ENCODE peak calls at places on chromosomes 12 and 14, in six cellular contexts. H, N, C, A, G and T are unnamed samples.

GRCh38 chr12:89662623-89663022 is 46.0 kb downstream of the ATP2B1 start:
- ATAC-seq in H (no peak), N (peak; percentile 84), C (no peak), A (no peak), G (no peak), T (no peak)

GRCh38 chr12:107493135-107493494 is 192.5 kb upstream of the PWP1 start:
- ATAC-seq in H (peak; percentile 29), N (no peak), C (no peak), A (no peak), G (peak; percentile 30), T (peak; percentile 42)

GRCh38 chr14:89065879-89066278 is 241.4 kb downstream of the TTC8 start:
- ATAC-seq in H (no peak), N (no peak), C (no peak), A (no peak), G (no peak), T (no peak)

GRCh38 chr12:109773384-109774011 is 59.7 kb downstream of the TRPV4 start:
- ATAC-seq in H (no peak), N (peak; percentile 68), C (peak; percentile 80), A (no peak), G (no peak), T (no peak)

GRCh38 chr12:3662516-3662915 is 90.4 kb downstream of the CRACR2A start:
- ATAC-seq in H (no peak), N (no peak), C (no peak), A (no peak), G (no peak), T (no peak)

GRCh38 chr12:3950714-3951320 is 77.6 kb upstream of the PARP11 start:
- ATAC-seq in H (no peak), N (no peak), C (no peak), A (no peak), G (peak; percentile 37), T (no peak)

GRCh38 chr12:30090258-30090657 is 306.5 kb upstream of the TMTC1 start:
- ATAC-seq in H (no peak), N (no peak), C (no peak), A (no peak), G (no peak), T (no peak)

GRCh38 chr12:51683763-51684357 is 92.8 kb downstream of the SCN8A start:
- ATAC-seq in H (no peak), N (peak; percentile 53), C (no peak), A (no peak), G (no peak), T (no peak)

GRCh38 chr12:116194935-116195431 is 82.5 kb downstream of the MED13L start:
- ATAC-seq in H (peak; percentile 100), N (no peak), C (no peak), A (peak; percentile 80), G (peak; percentile 85), T (peak; percentile 93)

GRCh38 chr12:68405292-68405900 is 73.2 kb upstream of the MDM1 start:
- ATAC-seq in H (no peak), N (peak; percentile 67), C (no peak), A (no peak), G (no peak), T (no peak)

GRCh38 chr12:105831372-105831771 is 307.4 kb downstream of the NUAK1 start:
- ATAC-seq in H (no peak), N (no peak), C (no peak), A (no peak), G (no peak), T (no peak)

GRCh38 chr14:95290769-95291440 is 28.8 kb downstream of the CLMN start:
- ATAC-seq in H (peak; percentile 45), N (peak; percentile 92), C (peak; percentile 70), A (no peak), G (no peak), T (no peak)

GRCh38 chr14:92401561-92401960 is 78.6 kb downstream of the SLC24A4 start:
- ATAC-seq in H (no peak), N (no peak), C (no peak), A (no peak), G (no peak), T (no peak)

GRCh38 chr12:65308001-65308400 is 29.5 kb downstream of the MSRB3 start:
- ATAC-seq in H (no peak), N (peak; percentile 25), C (no peak), A (no peak), G (no peak), T (no peak)

GRCh38 chr12:89971880-89972279 is 263.2 kb upstream of the ATP2B1 start:
- ATAC-seq in H (no peak), N (peak; percentile 83), C (no peak), A (no peak), G (no peak), T (no peak)

GRCh38 chr12:104632724-104633181 is 176.0 kb downstream of the CHST11 start:
- ATAC-seq in H (no peak), N (no peak), C (no peak), A (no peak), G (no peak), T (no peak)

GRCh38 chr14:61585598-61586538 is 109.4 kb upstream of the HIF1A start:
- ATAC-seq in H (no peak), N (peak; percentile 85), C (peak; percentile 61), A (no peak), G (no peak), T (no peak)

GRCh38 chr14:90444077-90444696 is 47.4 kb downstream of the CALM1 start:
- ATAC-seq in H (no peak), N (peak; percentile 45), C (peak; percentile 92), A (no peak), G (no peak), T (no peak)

GRCh38 chr14:69484444-69485113 is at the start of gene PLEKHD1:
- ATAC-seq in H (peak; percentile 35), N (peak; percentile 48), C (peak; percentile 17), A (no peak), G (no peak), T (no peak)

GRCh38 chr12:113822986-113823385 is 143.1 kb downstream of the RBM19 start:
- ATAC-seq in H (peak; percentile 36), N (no peak), C (no peak), A (no peak), G (no peak), T (no peak)

GRCh38 chr14:96525452-96525851 is 23.3 kb downstream of the PAPOLA start:
- ATAC-seq in H (no peak), N (no peak), C (no peak), A (no peak), G (no peak), T (no peak)

GRCh38 chr12:101777476-101777875 is 38.2 kb upstream of the SYCP3 start:
- ATAC-seq in H (no peak), N (no peak), C (no peak), A (no peak), G (no peak), T (no peak)

GRCh38 chr12:50222275-50222783 is 55.2 kb upstream of the CERS5 start:
- ATAC-seq in H (no peak), N (peak; percentile 86), C (peak; percentile 52), A (peak; percentile 56), G (peak; percentile 60), T (peak; percentile 35)

GRCh38 chr12:1633459-1633858 is 4.4 kb downstream of the WNT5B start:
- ATAC-seq in H (no peak), N (no peak), C (no peak), A (no peak), G (no peak), T (no peak)

GRCh38 chr14:72714871-72715214 is 179.1 kb downstream of the DPF3 start:
- ATAC-seq in H (no peak), N (peak; percentile 51), C (no peak), A (no peak), G (no peak), T (peak; percentile 2)